ENCODE peak calls at places on chromosomes 11 and 22, in five cellular contexts. O is stomach, Z is GM12878, M is HCT116, E is body of pancreas. Y is an unnamed sample.

GRCh38 chr11:65083134-65083833 is 556 bp downstream of the CDCA5 start:
- DNase-seq in O (no peak), Z (no peak), M (no peak), E (no peak), Y (no peak)

GRCh38 chr22:50046019-50046415 is 12.1 kb downstream of the TTLL8 start:
- DNase-seq in O (no peak), Z (no peak), M (no peak), E (no peak), Y (no peak)

GRCh38 chr11:32334822-32335221 is 100.5 kb downstream of the WT1 start:
- DNase-seq in O (no peak), Z (no peak), M (peak; percentile 55), E (no peak), Y (no peak)

GRCh38 chr22:31295831-31296230 is 3.5 kb upstream of the PIK3IP1 start:
- DNase-seq in O (no peak), Z (no peak), M (no peak), E (no peak), Y (no peak)

GRCh38 chr11:117972044-117972443 is 14.2 kb upstream of the IL10RA start:
- DNase-seq in O (no peak), Z (no peak), M (no peak), E (no peak), Y (no peak)

GRCh38 chr22:44286673-44287072 is 26.1 kb downstream of the SHISAL1 start:
- DNase-seq in O (no peak), Z (no peak), M (no peak), E (no peak), Y (no peak)

GRCh38 chr11:73949912-73950311 is 914 bp upstream of the DNAJB13 start:
- DNase-seq in O (no peak), Z (no peak), M (no peak), E (no peak), Y (no peak)

GRCh38 chr22:39244496-39245129 is at the start of gene PDGFB:
- DNase-seq in O (peak; percentile 61), Z (no peak), M (no peak), E (peak; percentile 64), Y (no peak)

GRCh38 chr22:43844560-43845545 is 17.5 kb downstream of the SULT4A1 start:
- DNase-seq in O (no peak), Z (no peak), M (no peak), E (no peak), Y (no peak)

GRCh38 chr11:65275906-65276305 is 14.1 kb downstream of the POLA2 start:
- DNase-seq in O (no peak), Z (no peak), M (no peak), E (peak; percentile 39), Y (no peak)

GRCh38 chr22:49574861-49575702 is 252.6 kb downstream of the BRD1 start:
- DNase-seq in O (peak; percentile 8), Z (no peak), M (no peak), E (no peak), Y (no peak)

GRCh38 chr11:104531894-104532293 is 366.4 kb downstream of the CASP12 start:
- DNase-seq in O (no peak), Z (no peak), M (no peak), E (no peak), Y (no peak)

GRCh38 chr11:2314525-2315394 is 12.9 kb downstream of the TSPAN32 start:
- DNase-seq in O (peak; percentile 86), Z (no peak), M (no peak), E (peak; percentile 87), Y (no peak)

GRCh38 chr22:50613291-50613981 is 12.8 kb downstream of the MAPK8IP2 start:
- DNase-seq in O (peak; percentile 95), Z (no peak), M (peak; percentile 68), E (peak; percentile 91), Y (no peak)

GRCh38 chr11:93039841-93040240 is 70.4 kb downstream of the MTNR1B start:
- DNase-seq in O (no peak), Z (no peak), M (no peak), E (no peak), Y (no peak)

GRCh38 chr11:124402326-124402922 is 3.6 kb upstream of the OR8B3 start:
- DNase-seq in O (peak; percentile 30), Z (no peak), M (peak; percentile 60), E (peak; percentile 74), Y (no peak)

GRCh38 chr22:39458443-39459083 is 1.8 kb downstream of the MGAT3 start:
- DNase-seq in O (no peak), Z (no peak), M (no peak), E (no peak), Y (no peak)

GRCh38 chr11:121716060-121716459 is 263.3 kb upstream of the SORL1-AS1 start:
- DNase-seq in O (no peak), Z (no peak), M (no peak), E (no peak), Y (no peak)

GRCh38 chr11:2943711-2944118 is 14.5 kb upstream of the PHLDA2 start:
- DNase-seq in O (peak; percentile 55), Z (no peak), M (no peak), E (peak; percentile 48), Y (no peak)

GRCh38 chr11:65117206-65118096 is at the start of gene ZNHIT2:
- DNase-seq in O (peak; percentile 100), Z (peak; percentile 97), M (peak; percentile 98), E (peak; percentile 100), Y (peak; percentile 87)

GRCh38 chr22:47040486-47041145 is 278.2 kb downstream of the TBC1D22A start:
- DNase-seq in O (no peak), Z (no peak), M (no peak), E (no peak), Y (no peak)

GRCh38 chr11:27293500-27294417 is 69.3 kb downstream of the CCDC34 start:
- DNase-seq in O (no peak), Z (no peak), M (no peak), E (no peak), Y (no peak)

GRCh38 chr11:124716596-124716995 is 23.1 kb upstream of the NRGN start:
- DNase-seq in O (no peak), Z (no peak), M (no peak), E (no peak), Y (no peak)

GRCh38 chr11:86814775-86815174 is 14.4 kb downstream of the PRSS23 start:
- DNase-seq in O (no peak), Z (no peak), M (no peak), E (no peak), Y (no peak)

GRCh38 chr11:73592640-73593039 is 5.3 kb downstream of the FAM168A start:
- DNase-seq in O (no peak), Z (no peak), M (no peak), E (no peak), Y (no peak)

GRCh38 chr11:106424111-106424510 is 346.6 kb downstream of the AASDHPPT start:
- DNase-seq in O (no peak), Z (no peak), M (no peak), E (no peak), Y (no peak)

GRCh38 chr11:12800032-12800671 is 125.9 kb downstream of the TEAD1 start:
- DNase-seq in O (peak; percentile 63), Z (no peak), M (peak; percentile 74), E (peak; percentile 85), Y (no peak)

GRCh38 chr22:35987487-35987886 is 41.1 kb downstream of the RBFOX2 start:
- DNase-seq in O (no peak), Z (no peak), M (no peak), E (no peak), Y (no peak)

GRCh38 chr11:95150977-95151684 is 61.5 kb downstream of the ENDOD1 start:
- DNase-seq in O (peak; percentile 91), Z (peak; percentile 77), M (peak; percentile 92), E (peak; percentile 93), Y (peak; percentile 68)

GRCh38 chr22:27501191-27501936 is 300.2 kb downstream of the MN1 start:
- DNase-seq in O (no peak), Z (no peak), M (no peak), E (peak; percentile 69), Y (no peak)

GRCh38 chr11:116261616-116262015 is 511.2 kb downstream of the BUD13 start:
- DNase-seq in O (no peak), Z (no peak), M (no peak), E (no peak), Y (no peak)

GRCh38 chr11:114311946-114312345 is 15.7 kb downstream of the NNMT start:
- DNase-seq in O (no peak), Z (no peak), M (no peak), E (no peak), Y (no peak)

GRCh38 chr11:111878385-111878765 is 590 bp downstream of the FDXACB1 start:
- DNase-seq in O (no peak), Z (no peak), M (peak; percentile 3), E (no peak), Y (no peak)

GRCh38 chr11:87236368-87236767 is 198.6 kb downstream of the TMEM135 start:
- DNase-seq in O (no peak), Z (no peak), M (no peak), E (no peak), Y (no peak)

GRCh38 chr22:23118647-23119491 is 22.9 kb downstream of the RSPH14 start:
- DNase-seq in O (no peak), Z (no peak), M (no peak), E (no peak), Y (no peak)

DNA sequence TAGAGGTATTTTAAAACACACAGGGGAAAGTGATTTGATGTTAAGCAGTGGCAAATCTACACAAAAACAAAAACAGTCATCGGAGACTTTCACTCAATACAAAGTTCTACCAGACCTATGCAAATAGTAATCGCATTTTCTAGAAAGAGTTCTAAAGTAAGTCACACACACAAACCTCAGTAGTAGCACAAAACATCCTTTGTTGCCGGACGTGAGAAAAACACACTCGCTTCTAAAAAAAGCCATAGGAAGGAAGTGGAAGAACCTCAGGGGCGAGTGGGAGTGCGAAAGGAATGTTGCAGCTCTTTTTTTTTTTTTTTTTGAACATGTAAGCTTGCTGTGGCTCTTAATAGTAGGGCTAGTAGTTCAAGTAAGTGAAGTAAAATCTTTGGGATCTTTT is 88.9 kb downstream of the MAML2 start:
- DNase-seq in O (no peak), Z (peak; percentile 91), M (no peak), E (peak; percentile 34), Y (no peak)
- H3K27ac ChIP-seq in O (peak overlapping the region; percentile 49), Z (peak overlapping the region; percentile 34), M (no peak overlapping the region), E (peak overlapping the region; percentile 14), Y (no peak overlapping the region)

DNA sequence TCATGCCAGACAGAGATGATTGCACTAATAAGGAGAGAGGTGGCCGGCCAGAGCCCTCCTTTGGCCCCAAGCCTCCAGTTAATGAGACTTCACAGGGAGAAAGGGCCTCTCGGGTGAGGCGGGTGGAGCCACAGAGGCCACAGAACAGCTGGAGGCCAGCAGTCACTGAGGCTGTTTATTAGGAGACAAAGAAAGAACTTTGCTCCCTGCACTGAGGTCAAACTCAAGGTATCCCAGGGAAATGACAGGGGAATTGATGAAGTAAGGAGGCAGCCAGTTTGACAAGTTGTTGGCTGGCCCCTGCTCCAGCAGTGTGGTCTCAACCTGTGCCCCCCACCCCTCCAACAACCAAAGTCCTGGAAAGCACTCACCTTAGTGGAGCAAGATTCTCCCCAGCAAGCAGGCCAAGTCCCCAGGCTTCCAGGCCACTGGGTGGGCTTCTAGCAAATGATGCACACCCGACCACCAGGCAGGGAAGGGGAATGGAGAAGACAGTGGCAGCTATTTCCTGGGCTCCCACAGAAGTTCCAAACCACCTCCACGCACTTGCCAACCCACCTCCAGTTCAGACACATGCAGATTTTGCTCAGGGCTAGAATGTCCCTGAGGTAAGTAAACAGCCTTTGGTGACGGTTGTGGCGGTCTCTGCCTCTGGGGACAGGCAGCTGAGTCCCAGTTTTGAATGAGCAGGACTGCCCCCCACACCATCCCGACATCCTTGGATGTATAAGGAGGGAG is 53.2 kb downstream of the RPUSD4 start:
- DNase-seq in O (no peak), Z (no peak), M (no peak), E (no peak), Y (no peak)
- H3K4me1 ChIP-seq in O (peaks cover 3% of the 10 kb centered on the region), Z (no peaks in the 10 kb centered on the region), M (no peaks in the 10 kb centered on the region), E (no peaks in the 10 kb centered on the region), Y (peaks cover 7% of the 10 kb centered on the region)

GRCh38 chr11:62850911-62851806 is 11.8 kb upstream of the WDR74 start:
- DNase-seq in O (no peak), Z (no peak), M (peak; percentile 47), E (no peak), Y (no peak)
- TF ChIP-seq POLR2A in O (no peak), Z (peak; percentile 66), M (peak; percentile 76), E (no peak), Y (no peak)

GRCh38 chr22:48088926-48089536 is 1326.6 kb downstream of the TBC1D22A start:
- DNase-seq in O (no peak), Z (no peak), M (no peak), E (no peak), Y (no peak)
- H3K27ac ChIP-seq in O (no peak overlapping the region), Z (no peak overlapping the region), M (no peak overlapping the region), E (no peak overlapping the region), Y (peak overlapping the region; percentile 67)